ENCODE peak calls at places on chromosome 14, in five cellular contexts. One of them, this sample, is unnamed.

GRCh38 chr14:28742171-28742846 is 24.3 kb upstream of the FOXG1 start:
- DNase-seq in cardiac fibroblast: no peak
- DNase-seq in thoracic aorta: no peak
- DNase-seq in colonic mucosa: no peak
- DNase-seq in body of pancreas: no peak
- DNase-seq in this sample: no peak

GRCh38 chr14:75442642-75443041 is 14.8 kb downstream of the JDP2 start:
- DNase-seq in body of pancreas: no peak
- DNase-seq in cardiac fibroblast: peak
- DNase-seq in thoracic aorta: no peak
- DNase-seq in colonic mucosa: no peak
- DNase-seq in this sample: no peak

GRCh38 chr14:64965356-64966000 is 6.7 kb downstream of the RAB15 start:
- DNase-seq in cardiac fibroblast: no peak
- DNase-seq in thoracic aorta: no peak
- DNase-seq in body of pancreas: no peak
- DNase-seq in colonic mucosa: no peak
- DNase-seq in this sample: no peak

GRCh38 chr14:69687963-69688649 is 76.7 kb downstream of the SUSD6 start:
- DNase-seq in cardiac fibroblast: no peak
- DNase-seq in thoracic aorta: no peak
- DNase-seq in colonic mucosa: no peak
- DNase-seq in body of pancreas: no peak
- DNase-seq in this sample: no peak

GRCh38 chr14:68787235-68787727 is 5.6 kb downstream of the ZFP36L1 start:
- DNase-seq in colonic mucosa: peak
- DNase-seq in thoracic aorta: no peak
- DNase-seq in body of pancreas: peak
- DNase-seq in cardiac fibroblast: no peak
- DNase-seq in this sample: no peak

GRCh38 chr14:24900281-24900868 is 149.6 kb downstream of the STXBP6 start:
- DNase-seq in body of pancreas: no peak
- DNase-seq in colonic mucosa: no peak
- DNase-seq in cardiac fibroblast: peak
- DNase-seq in thoracic aorta: no peak
- DNase-seq in this sample: no peak

GRCh38 chr14:69973846-69974245 is 94.6 kb downstream of the SMOC1 start:
- DNase-seq in colonic mucosa: no peak
- DNase-seq in cardiac fibroblast: no peak
- DNase-seq in thoracic aorta: no peak
- DNase-seq in body of pancreas: no peak
- DNase-seq in this sample: no peak

GRCh38 chr14:88363624-88364023 is 21.8 kb upstream of the SPATA7 start:
- DNase-seq in body of pancreas: no peak
- DNase-seq in thoracic aorta: no peak
- DNase-seq in cardiac fibroblast: no peak
- DNase-seq in colonic mucosa: no peak
- DNase-seq in this sample: no peak

GRCh38 chr14:105883066-105884005 is 357.0 kb downstream of the TMEM121 start:
- DNase-seq in body of pancreas: peak
- DNase-seq in colonic mucosa: no peak
- DNase-seq in cardiac fibroblast: no peak
- DNase-seq in thoracic aorta: no peak
- DNase-seq in this sample: no peak

GRCh38 chr14:92973265-92973797 is 50.4 kb downstream of the CHGA start:
- DNase-seq in cardiac fibroblast: peak
- DNase-seq in thoracic aorta: peak
- DNase-seq in colonic mucosa: peak
- DNase-seq in body of pancreas: peak
- DNase-seq in this sample: peak

GRCh38 chr14:67729072-67729561 is 27.4 kb downstream of the RDH12 start:
- DNase-seq in thoracic aorta: no peak
- DNase-seq in cardiac fibroblast: no peak
- DNase-seq in body of pancreas: peak
- DNase-seq in colonic mucosa: peak
- DNase-seq in this sample: peak

GRCh38 chr14:24317141-24317927 is 6.0 kb downstream of the LTB4R start:
- DNase-seq in thoracic aorta: no peak
- DNase-seq in body of pancreas: no peak
- DNase-seq in cardiac fibroblast: peak
- DNase-seq in colonic mucosa: no peak
- DNase-seq in this sample: no peak

GRCh38 chr14:100476012-100476822 is 111.0 kb downstream of the BEGAIN start:
- DNase-seq in cardiac fibroblast: peak
- DNase-seq in thoracic aorta: no peak
- DNase-seq in colonic mucosa: peak
- DNase-seq in body of pancreas: peak
- DNase-seq in this sample: peak

GRCh38 chr14:97458302-97459137 is 661.3 kb downstream of the VRK1 start:
- DNase-seq in cardiac fibroblast: no peak
- DNase-seq in colonic mucosa: peak
- DNase-seq in body of pancreas: peak
- DNase-seq in thoracic aorta: no peak
- DNase-seq in this sample: no peak

GRCh38 chr14:87898301-87898700 is 94.7 kb downstream of the GALC start:
- DNase-seq in body of pancreas: no peak
- DNase-seq in colonic mucosa: no peak
- DNase-seq in cardiac fibroblast: peak
- DNase-seq in thoracic aorta: no peak
- DNase-seq in this sample: no peak

GRCh38 chr14:30995674-30996073 is 29.8 kb upstream of the AP4S1 start:
- DNase-seq in cardiac fibroblast: no peak
- DNase-seq in body of pancreas: no peak
- DNase-seq in colonic mucosa: no peak
- DNase-seq in thoracic aorta: no peak
- DNase-seq in this sample: no peak

GRCh38 chr14:66017960-66018359 is 468.2 kb upstream of the CCDC196 start:
- DNase-seq in colonic mucosa: no peak
- DNase-seq in cardiac fibroblast: no peak
- DNase-seq in body of pancreas: no peak
- DNase-seq in thoracic aorta: no peak
- DNase-seq in this sample: no peak

GRCh38 chr14:51035611-51036192 is 59.2 kb downstream of the TRIM9 start:
- DNase-seq in body of pancreas: no peak
- DNase-seq in colonic mucosa: no peak
- DNase-seq in thoracic aorta: no peak
- DNase-seq in cardiac fibroblast: no peak
- DNase-seq in this sample: no peak

GRCh38 chr14:77045570-77045890 is 17.0 kb upstream of the IRF2BPL start:
- DNase-seq in thoracic aorta: no peak
- DNase-seq in body of pancreas: peak
- DNase-seq in cardiac fibroblast: no peak
- DNase-seq in colonic mucosa: peak
- DNase-seq in this sample: peak

GRCh38 chr14:94157195-94157594 is 16.9 kb upstream of the PPP4R4 start:
- DNase-seq in body of pancreas: no peak
- DNase-seq in cardiac fibroblast: no peak
- DNase-seq in thoracic aorta: no peak
- DNase-seq in colonic mucosa: no peak
- DNase-seq in this sample: no peak

GRCh38 chr14:70741482-70741881 is 67.8 kb downstream of the MAP3K9 start:
- DNase-seq in thoracic aorta: no peak
- DNase-seq in colonic mucosa: no peak
- DNase-seq in cardiac fibroblast: no peak
- DNase-seq in body of pancreas: no peak
- DNase-seq in this sample: no peak

GRCh38 chr14:94144765-94145164 is 15.4 kb upstream of the IFI27L2 start:
- DNase-seq in cardiac fibroblast: no peak
- DNase-seq in colonic mucosa: no peak
- DNase-seq in body of pancreas: no peak
- DNase-seq in thoracic aorta: no peak
- DNase-seq in this sample: no peak

GRCh38 chr14:77098470-77099353 is 654 bp downstream of the CIPC start:
- DNase-seq in colonic mucosa: peak
- DNase-seq in thoracic aorta: peak
- DNase-seq in cardiac fibroblast: no peak
- DNase-seq in body of pancreas: peak
- DNase-seq in this sample: peak

GRCh38 chr14:88518592-88519512 is 36.0 kb downstream of the PTPN21 start:
- DNase-seq in colonic mucosa: no peak
- DNase-seq in body of pancreas: no peak
- DNase-seq in cardiac fibroblast: peak
- DNase-seq in thoracic aorta: no peak
- DNase-seq in this sample: peak

GRCh38 chr14:26370118-26370517 is 227.7 kb downstream of the NOVA1 start:
- DNase-seq in body of pancreas: no peak
- DNase-seq in cardiac fibroblast: no peak
- DNase-seq in colonic mucosa: no peak
- DNase-seq in thoracic aorta: no peak
- DNase-seq in this sample: no peak

GRCh38 chr14:99271288-99271941 is 582 bp downstream of the BCL11B start:
- DNase-seq in thoracic aorta: no peak
- DNase-seq in colonic mucosa: no peak
- DNase-seq in body of pancreas: no peak
- DNase-seq in cardiac fibroblast: no peak
- DNase-seq in this sample: no peak

GRCh38 chr14:92959761-92960680 is 37.1 kb downstream of the CHGA start:
- DNase-seq in body of pancreas: no peak
- DNase-seq in colonic mucosa: no peak
- DNase-seq in thoracic aorta: no peak
- DNase-seq in cardiac fibroblast: no peak
- DNase-seq in this sample: no peak

GRCh38 chr14:105313381-105314286 is 914 bp upstream of the PACS2 start:
- DNase-seq in body of pancreas: no peak
- DNase-seq in colonic mucosa: peak
- DNase-seq in thoracic aorta: no peak
- DNase-seq in cardiac fibroblast: peak
- DNase-seq in this sample: peak

GRCh38 chr14:74979442-74980397 is 23.0 kb upstream of the EIF2B2 start:
- DNase-seq in body of pancreas: no peak
- DNase-seq in colonic mucosa: no peak
- DNase-seq in cardiac fibroblast: no peak
- DNase-seq in thoracic aorta: no peak
- DNase-seq in this sample: no peak

GRCh38 chr14:77509366-77509765 is 10.8 kb upstream of the ISM2 start:
- DNase-seq in colonic mucosa: no peak
- DNase-seq in thoracic aorta: no peak
- DNase-seq in body of pancreas: no peak
- DNase-seq in cardiac fibroblast: no peak
- DNase-seq in this sample: no peak

GRCh38 chr14:55944757-55945156 is 173.5 kb upstream of the PELI2 start:
- DNase-seq in thoracic aorta: no peak
- DNase-seq in colonic mucosa: no peak
- DNase-seq in cardiac fibroblast: no peak
- DNase-seq in body of pancreas: no peak
- DNase-seq in this sample: no peak

GRCh38 chr14:69376439-69376838 is 21.7 kb downstream of the ERH start:
- DNase-seq in body of pancreas: no peak
- DNase-seq in colonic mucosa: no peak
- DNase-seq in thoracic aorta: no peak
- DNase-seq in cardiac fibroblast: peak
- DNase-seq in this sample: no peak

GRCh38 chr14:94056579-94057308 is 24.3 kb downstream of the DDX24 start:
- DNase-seq in body of pancreas: peak
- DNase-seq in colonic mucosa: no peak
- DNase-seq in thoracic aorta: no peak
- DNase-seq in cardiac fibroblast: no peak
- DNase-seq in this sample: no peak

GRCh38 chr14:100810861-100811461 is 15.0 kb upstream of the MEG3 start:
- DNase-seq in body of pancreas: no peak
- DNase-seq in thoracic aorta: no peak
- DNase-seq in colonic mucosa: no peak
- DNase-seq in cardiac fibroblast: no peak
- DNase-seq in this sample: no peak

GRCh38 chr14:38616959-38617358 is 361.1 kb upstream of the CLEC14A start:
- DNase-seq in body of pancreas: no peak
- DNase-seq in colonic mucosa: no peak
- DNase-seq in thoracic aorta: no peak
- DNase-seq in cardiac fibroblast: no peak
- DNase-seq in this sample: no peak

GRCh38 chr14:38623661-38624060 is 367.8 kb upstream of the CLEC14A start:
- DNase-seq in thoracic aorta: no peak
- DNase-seq in body of pancreas: no peak
- DNase-seq in colonic mucosa: no peak
- DNase-seq in cardiac fibroblast: no peak
- DNase-seq in this sample: no peak

GRCh38 chr14:38618514-38618913 is 362.6 kb upstream of the CLEC14A start:
- DNase-seq in cardiac fibroblast: no peak
- DNase-seq in thoracic aorta: no peak
- DNase-seq in body of pancreas: no peak
- DNase-seq in colonic mucosa: no peak
- DNase-seq in this sample: no peak
- TF ChIP-seq CTCF in cardiac fibroblast: no peak
- TF ChIP-seq CTCF in thoracic aorta: no peak
- TF ChIP-seq CTCF in body of pancreas: no peak
- TF ChIP-seq CTCF in colonic mucosa: no peak
- TF ChIP-seq CTCF in this sample: no peak

DNA sequence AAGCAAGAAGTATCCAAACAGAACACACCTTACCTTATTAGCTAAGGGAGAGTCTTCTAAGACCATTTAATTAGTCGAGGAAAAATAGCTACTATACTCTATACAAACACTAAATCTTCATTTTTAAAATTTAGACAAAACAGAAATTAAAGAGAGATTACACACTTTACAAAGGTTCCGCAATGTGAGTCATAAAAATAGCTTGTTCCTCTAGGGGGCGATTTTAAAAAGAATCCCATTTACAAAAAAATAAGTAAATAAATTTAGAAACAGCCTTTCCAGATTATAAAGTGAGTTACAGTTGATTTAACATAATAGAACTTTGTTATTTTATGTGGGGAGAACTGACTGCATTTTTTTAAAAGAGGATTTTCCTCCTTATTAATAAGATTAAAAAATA is 201.6 kb downstream of the PAX9 start:
- DNase-seq in thoracic aorta: no peak
- DNase-seq in colonic mucosa: no peak
- DNase-seq in cardiac fibroblast: peak
- DNase-seq in body of pancreas: no peak
- DNase-seq in this sample: no peak
- TF ChIP-seq CTCF in thoracic aorta: no peak
- TF ChIP-seq CTCF in colonic mucosa: no peak
- TF ChIP-seq CTCF in cardiac fibroblast: peak
- TF ChIP-seq CTCF in body of pancreas: no peak
- TF ChIP-seq CTCF in this sample: no peak

GRCh38 chr14:57530571-57530970 is 36.9 kb upstream of the CCDC198 start:
- DNase-seq in cardiac fibroblast: no peak
- DNase-seq in body of pancreas: no peak
- DNase-seq in colonic mucosa: no peak
- DNase-seq in thoracic aorta: no peak
- DNase-seq in this sample: no peak

GRCh38 chr14:57533214-57533613 is 39.6 kb upstream of the CCDC198 start:
- DNase-seq in body of pancreas: no peak
- DNase-seq in thoracic aorta: no peak
- DNase-seq in colonic mucosa: no peak
- DNase-seq in cardiac fibroblast: peak
- DNase-seq in this sample: peak
- TF ChIP-seq CTCF in body of pancreas: peak
- TF ChIP-seq CTCF in thoracic aorta: peak
- TF ChIP-seq CTCF in colonic mucosa: no peak
- TF ChIP-seq CTCF in cardiac fibroblast: peak
- TF ChIP-seq CTCF in this sample: peak

DNA sequence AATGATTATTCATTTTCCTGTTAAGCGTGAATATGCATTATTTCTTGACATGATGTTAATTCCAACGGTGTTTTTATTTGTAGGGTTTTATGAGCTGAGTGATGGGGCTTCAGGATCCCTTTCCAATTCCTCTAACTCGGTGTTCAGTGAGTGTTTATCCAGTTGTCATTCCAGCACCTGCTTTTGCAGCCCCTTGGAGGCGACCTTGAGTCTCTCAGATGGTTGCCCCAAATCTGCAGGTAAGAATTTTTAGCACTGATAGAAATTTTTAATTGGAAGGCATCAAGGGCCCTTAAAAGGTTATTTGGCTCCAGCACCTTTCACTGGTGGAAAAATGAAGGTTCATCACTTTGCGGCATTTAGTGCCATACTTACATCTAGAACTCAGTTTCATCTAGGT is 3.7 kb downstream of the DACT1 start:
- DNase-seq in cardiac fibroblast: no peak
- DNase-seq in body of pancreas: no peak
- DNase-seq in colonic mucosa: no peak
- DNase-seq in thoracic aorta: no peak
- DNase-seq in this sample: no peak
- TF ChIP-seq CTCF in cardiac fibroblast: peak
- TF ChIP-seq CTCF in body of pancreas: no peak
- TF ChIP-seq CTCF in colonic mucosa: no peak
- TF ChIP-seq CTCF in thoracic aorta: no peak
- TF ChIP-seq CTCF in this sample: no peak